ENCODE peak calls at places on chromosomes 4 and X, in seven cellular contexts. E is psoas muscle; F is suprapubic skin; V is RWPE2; U is naive thymus-derived CD4-positive, alpha-beta T cell; G is MM.1S; Y is Panc1. X is an unnamed sample.

GRCh38 chr4:142416711-142417275 is 429.3 kb downstream of the INPP4B start:
- DNase-seq in Y (no peak), F (no peak), U (peak; percentile 53), G (no peak), V (no peak), E (no peak), X (peak; percentile 3)

GRCh38 chr4:6495296-6495590 is 22.8 kb upstream of the PPP2R2C start:
- DNase-seq in U (no peak), Y (no peak), E (no peak), F (no peak), G (no peak), V (no peak), X (no peak)

GRCh38 chr4:125198916-125199315 is 115.8 kb upstream of the FAT4 start:
- DNase-seq in F (no peak), U (no peak), E (no peak), V (no peak), Y (peak; percentile 42), G (no peak), X (no peak)

GRCh38 chr4:116122131-116122530 is 963.2 kb downstream of the TRAM1L1 start:
- DNase-seq in U (no peak), F (no peak), E (no peak), V (no peak), G (no peak), Y (no peak), X (no peak)

GRCh38 chr4:96097040-96097607 is 257.2 kb downstream of the PDHA2 start:
- DNase-seq in V (no peak), G (no peak), U (no peak), F (no peak), E (no peak), Y (no peak), X (no peak)

GRCh38 chr4:148173397-148174017 is 268.7 kb downstream of the NR3C2 start:
- DNase-seq in E (no peak), G (no peak), U (no peak), F (no peak), Y (no peak), V (no peak), X (no peak)

GRCh38 chr4:81032805-81033684 is 2.5 kb downstream of the BMP3 start:
- DNase-seq in F (no peak), Y (no peak), V (no peak), U (no peak), E (no peak), G (no peak), X (no peak)

GRCh38 chrX:15128838-15129237 is 141.0 kb downstream of the ASB9 start:
- DNase-seq in G (no peak), Y (no peak), V (no peak), U (no peak), F (no peak), E (no peak), X (no peak)

GRCh38 chrX:154594491-154594890 is 9.6 kb downstream of the CTAG1A start:
- DNase-seq in Y (no peak), F (no peak), G (no peak), V (no peak), U (no peak), E (no peak), X (no peak)

GRCh38 chr4:3045500-3045850 is 28.9 kb downstream of the HTT-AS start:
- DNase-seq in F (no peak), G (no peak), Y (no peak), U (peak; percentile 82), E (peak; percentile 38), V (no peak), X (peak; percentile 62)

GRCh38 chrX:149630681-149631292 is 805 bp downstream of the TMEM185A start:
- DNase-seq in E (no peak), Y (no peak), V (no peak), U (no peak), G (no peak), F (no peak), X (peak; percentile 42)

GRCh38 chr4:70640192-70640591 is 11.6 kb downstream of the ENAM start:
- DNase-seq in V (no peak), E (no peak), Y (no peak), G (no peak), U (no peak), F (no peak), X (no peak)

GRCh38 chrX:110286126-110286525 is 31.8 kb downstream of the AMMECR1 start:
- DNase-seq in U (no peak), G (no peak), F (no peak), E (no peak), Y (no peak), V (peak; percentile 36), X (no peak)

GRCh38 chr4:70518716-70519115 is 347 bp downstream of the AMTN start:
- DNase-seq in V (no peak), F (no peak), E (no peak), Y (no peak), G (no peak), U (no peak), X (no peak)

GRCh38 chrX:106037835-106038473 is 573 bp downstream of the SERPINA7 start:
- DNase-seq in F (no peak), U (no peak), Y (no peak), G (no peak), V (no peak), E (no peak), X (no peak)

GRCh38 chrX:16160729-16161128 is 6.6 kb upstream of the MAGEB17 start:
- DNase-seq in V (no peak), U (no peak), G (no peak), F (no peak), E (no peak), Y (no peak), X (peak; percentile 25)

GRCh38 chrX:19127649-19128168 is 5.4 kb upstream of the ADGRG2 start:
- DNase-seq in U (no peak), G (no peak), Y (no peak), F (no peak), V (no peak), E (peak; percentile 22), X (peak; percentile 51)

GRCh38 chr4:173860079-173860478 is 330.1 kb upstream of the HAND2 start:
- DNase-seq in G (no peak), Y (no peak), E (no peak), U (no peak), F (no peak), V (no peak), X (no peak)

GRCh38 chr4:129092636-129093172 is 635 bp downstream of the SCLT1 start:
- DNase-seq in U (no peak), F (no peak), G (peak; percentile 39), Y (no peak), V (no peak), E (no peak), X (peak; percentile 30)

GRCh38 chrX:53716328-53717088 is 30.0 kb upstream of the HUWE1 start:
- DNase-seq in U (peak; percentile 53), Y (no peak), E (no peak), V (no peak), F (no peak), G (peak; percentile 71), X (no peak)

GRCh38 chr4:82219346-82219745 is 154.4 kb downstream of the HNRNPD start:
- DNase-seq in F (no peak), E (no peak), U (no peak), V (no peak), Y (no peak), G (no peak), X (no peak)

GRCh38 chr4:41213563-41214157 is 682 bp downstream of the APBB2 start:
- DNase-seq in G (no peak), V (no peak), Y (no peak), E (peak; percentile 34), U (no peak), F (peak; percentile 73), X (peak; percentile 60)

GRCh38 chrX:57451426-57452020 is 140.3 kb upstream of the ZXDB start:
- DNase-seq in V (no peak), E (no peak), F (no peak), Y (no peak), G (no peak), U (no peak), X (peak; percentile 2)

GRCh38 chrX:57453901-57454300 is 137.9 kb upstream of the ZXDB start:
- DNase-seq in G (peak; percentile 34), Y (peak; percentile 4), F (no peak), V (no peak), E (no peak), U (peak; percentile 6), X (peak; percentile 37)
- H3K9me3 ChIP-seq in G (no peaks in the 10 kb centered on the region), Y (no peaks in the 10 kb centered on the region), F (no peaks in the 10 kb centered on the region), V (no peaks in the 10 kb centered on the region), E (no peaks in the 10 kb centered on the region), U (no peaks in the 10 kb centered on the region), X (no peaks in the 10 kb centered on the region)

GRCh38 chr4:37936889-37937498 is 23.2 kb upstream of the PTTG2 start:
- DNase-seq in F (no peak), E (peak; percentile 56), V (no peak), U (no peak), Y (no peak), G (no peak), X (no peak)
- H3K4me3 ChIP-seq in F (no peak overlapping the region), E (peak overlapping the region; percentile 61), V (no peak overlapping the region), U (no peak overlapping the region), Y (no peak overlapping the region), G (no peak overlapping the region), X (no peak overlapping the region)

DNA sequence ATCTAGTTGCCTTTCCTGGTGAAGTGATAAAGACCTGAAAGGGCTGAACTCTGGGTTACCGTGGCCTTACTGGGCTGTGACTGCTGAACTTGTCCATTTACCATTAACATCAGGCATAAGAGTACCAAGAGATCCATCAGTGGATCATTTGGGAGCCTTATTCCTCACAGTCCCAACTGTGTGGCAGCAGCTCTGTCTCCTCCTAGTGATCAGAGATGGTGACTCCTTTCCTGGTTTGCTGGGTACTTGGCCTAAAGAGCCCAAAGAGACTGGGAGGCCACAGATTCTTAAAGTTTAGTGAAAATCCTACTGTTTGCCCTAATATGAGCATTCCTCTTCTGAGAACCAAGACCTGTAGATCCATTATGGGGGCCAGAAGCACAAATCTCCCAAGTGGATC is 56.3 kb upstream of the ATP6AP2 start:
- DNase-seq in G (no peak), V (no peak), U (no peak), E (no peak), F (no peak), Y (no peak), X (no peak)
- H3K27ac ChIP-seq in G (no peak overlapping the region), V (no peak overlapping the region), U (no peak overlapping the region), E (no peak overlapping the region), F (no peak overlapping the region), Y (no peak overlapping the region), X (no peak overlapping the region)

DNA sequence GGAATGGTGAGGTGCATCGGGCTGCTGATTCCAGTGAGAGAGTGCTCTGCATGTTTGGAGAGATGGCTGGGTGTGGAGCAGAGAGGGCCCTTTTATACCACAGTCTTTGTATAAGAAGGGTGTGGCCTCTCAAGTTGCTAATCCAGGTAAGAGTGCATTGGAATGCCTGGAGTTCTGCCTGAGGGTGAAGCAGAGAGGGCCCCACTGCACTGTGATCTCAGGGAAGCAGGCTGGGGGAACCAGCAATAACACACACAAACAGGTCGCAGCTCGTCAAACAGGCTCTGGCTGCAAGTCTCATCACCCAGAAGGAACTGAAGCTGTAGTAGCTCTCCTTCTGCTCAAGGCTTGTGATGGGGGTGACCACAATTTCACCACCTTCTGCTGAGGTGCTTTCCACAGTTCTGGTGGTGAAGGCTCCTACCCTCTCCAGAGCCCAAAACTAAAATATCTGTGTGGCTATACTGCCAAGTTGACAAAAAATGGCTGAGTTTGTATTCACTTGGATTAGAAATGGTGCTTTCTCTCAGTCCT is 687.4 kb upstream of the HS3ST1 start:
- DNase-seq in F (no peak), Y (no peak), E (no peak), U (no peak), G (no peak), V (no peak), X (no peak)
- H3K9me3 ChIP-seq in F (peaks cover 3% of the 10 kb centered on the region), Y (no peaks in the 10 kb centered on the region), E (peaks cover 6% of the 10 kb centered on the region), U (no peaks in the 10 kb centered on the region), G (no peaks in the 10 kb centered on the region), V (no peaks in the 10 kb centered on the region), X (peaks cover 4% of the 10 kb centered on the region)

GRCh38 chr4:1174941-1175634 is 2.7 kb upstream of the SPON2 start:
- DNase-seq in V (peak; percentile 62), U (no peak), E (no peak), F (peak; percentile 62), Y (no peak), G (no peak), X (no peak)
- H3K4me3 ChIP-seq in V (no peak overlapping the region), U (no peak overlapping the region), E (no peak overlapping the region), F (no peak overlapping the region), Y (no peak overlapping the region), G (no peak overlapping the region), X (no peak overlapping the region)

X was measured in SJCRH30.